ENCODE peak calls at places on chromosomes 7 and 10, in four cellular contexts. O is stimulated activated CD8-positive, alpha-beta memory T cell treated with anti-CD3 and anti-CD28 coated beads, Interleukin-4, amount 100 ng/mL, for 48 hours; N is aorta; C is nucleus accumbens. Z is an unnamed sample.
A peak's percentile ranks its signal among the peaks of the same experiment; 100 is the strongest.

GRCh38 chr7:23672033-23672432 is 8.0 kb upstream of the FAM221A start:
- DNase-seq in O (no peak), N (no peak), C (no peak), Z (no peak)

GRCh38 chr10:33099748-33100147 is 141.7 kb upstream of the ITGB1 start:
- DNase-seq in O (no peak), N (no peak), C (no peak), Z (no peak)

GRCh38 chr7:79386688-79387422 is 66.6 kb downstream of the MAGI2 start:
- DNase-seq in O (no peak), N (no peak), C (no peak), Z (no peak)

GRCh38 chr10:74891048-74891447 is 64.6 kb downstream of the KAT6B start:
- DNase-seq in O (no peak), N (no peak), C (no peak), Z (no peak)

GRCh38 chr10:113096111-113097045 is 146.3 kb downstream of the TCF7L2 start:
- DNase-seq in O (no peak), N (no peak), C (no peak), Z (no peak)

GRCh38 chr10:116688241-116688711 is 54.1 kb downstream of the HSPA12A start:
- DNase-seq in O (no peak), N (no peak), C (no peak), Z (no peak)

GRCh38 chr10:86261933-86262665 is 104.5 kb downstream of the GRID1 start:
- DNase-seq in O (no peak), N (no peak), C (peak; percentile 66), Z (peak; percentile 57)

GRCh38 chr10:9992656-9993055 is 1025.0 kb upstream of the CELF2 start:
- DNase-seq in O (no peak), N (no peak), C (peak; percentile 17), Z (no peak)

GRCh38 chr10:110168601-110169481 is 38.6 kb upstream of the MXI1 start:
- DNase-seq in O (no peak), N (no peak), C (no peak), Z (no peak)

GRCh38 chr10:29248987-29249386 is 39.9 kb upstream of the LYZL1 start:
- DNase-seq in O (no peak), N (no peak), C (no peak), Z (no peak)

GRCh38 chr10:133260895-133261725 is 15.6 kb downstream of the ADAM8 start:
- DNase-seq in O (peak; percentile 85), N (peak; percentile 88), C (no peak), Z (peak; percentile 86)

GRCh38 chr7:15016315-15016667 is 113.7 kb upstream of the DGKB start:
- DNase-seq in O (no peak), N (no peak), C (no peak), Z (no peak)

GRCh38 chr10:44020322-44021111 is 364.4 kb downstream of the CXCL12 start:
- DNase-seq in O (no peak), N (no peak), C (no peak), Z (no peak)

GRCh38 chr7:15558747-15559146 is 3.1 kb downstream of the AGMO start:
- DNase-seq in O (no peak), N (no peak), C (no peak), Z (no peak)

GRCh38 chr10:129800-130199 is 5.5 kb upstream of the ZMYND11 start:
- DNase-seq in O (no peak), N (no peak), C (no peak), Z (no peak)

GRCh38 chr7:90180011-90180585 is 25.8 kb downstream of the STEAP1 start:
- DNase-seq in O (no peak), N (no peak), C (no peak), Z (no peak)

GRCh38 chr7:42856605-42856987 is 55.3 kb downstream of the C7orf25 start:
- DNase-seq in O (no peak), N (no peak), C (no peak), Z (no peak)

GRCh38 chr7:22885824-22886255 is 63.2 kb upstream of the TOMM7 start:
- DNase-seq in O (peak; percentile 68), N (no peak), C (peak; percentile 12), Z (peak; percentile 79)

GRCh38 chr10:98511861-98512260 is 65.1 kb upstream of the HPS1 start:
- DNase-seq in O (no peak), N (no peak), C (no peak), Z (no peak)

GRCh38 chr10:110914411-110914810 is 4.6 kb downstream of the BBIP1 start:
- DNase-seq in O (no peak), N (no peak), C (no peak), Z (no peak)

GRCh38 chr10:855079-855478 is 76.4 kb downstream of the LARP4B start:
- DNase-seq in O (no peak), N (no peak), C (no peak), Z (no peak)

GRCh38 chr10:95787447-95787846 is 31.5 kb downstream of the ENTPD1 start:
- DNase-seq in O (no peak), N (no peak), C (no peak), Z (no peak)